ENCODE peak calls at places on chromosomes 2 and 18, in four cellular contexts. H, D, J and L are unnamed samples.
A peak's percentile ranks its signal among the peaks of the same experiment; 100 is the strongest.

GRCh38 chr2:69089244-69089643 is 76.3 kb downstream of the ANTXR1 start:
- DNase-seq in H (no peak), J (no peak), D (no peak), L (no peak)

GRCh38 chr2:65431417-65432226 is 777 bp downstream of the SPRED2 start:
- DNase-seq in J (peak; percentile 37), H (no peak), D (no peak), L (peak; percentile 65)

GRCh38 chr2:231614559-231615057 is 21.9 kb downstream of the TEX44 start:
- DNase-seq in J (no peak), H (no peak), D (no peak), L (peak; percentile 61)

GRCh38 chr2:49110571-49111315 is 43.6 kb downstream of the FSHR start:
- DNase-seq in D (no peak), H (no peak), J (no peak), L (no peak)

GRCh38 chr2:106095478-106096392 is 98.4 kb downstream of the UXS1 start:
- DNase-seq in H (no peak), J (no peak), D (no peak), L (no peak)

GRCh38 chr18:58781627-58782194 is 83.0 kb upstream of the ZNF532 start:
- DNase-seq in D (peak; percentile 57), H (peak; percentile 46), J (peak; percentile 59), L (peak; percentile 56)

GRCh38 chr2:85981579-85982247 is 92.9 kb upstream of the ST3GAL5 start:
- DNase-seq in H (no peak), J (no peak), D (no peak), L (no peak)

GRCh38 chr2:133456156-133456555 is 112.1 kb downstream of the NCKAP5 start:
- DNase-seq in J (no peak), D (no peak), H (no peak), L (no peak)

GRCh38 chr2:24515335-24515734 is 24.3 kb downstream of the NCOA1 start:
- DNase-seq in J (no peak), D (no peak), H (no peak), L (no peak)

GRCh38 chr2:227267406-227268115 is 57.5 kb upstream of the MFF start:
- DNase-seq in H (no peak), J (no peak), D (no peak), L (no peak)

GRCh38 chr2:127762441-127762840 is 48.5 kb downstream of the WDR33 start:
- DNase-seq in J (no peak), H (no peak), D (no peak), L (no peak)

GRCh38 chr2:39947294-39948015 is 168.4 kb upstream of the THUMPD2 start:
- DNase-seq in H (no peak), D (no peak), J (no peak), L (no peak)

GRCh38 chr2:239691720-239692119 is 290.9 kb upstream of the HDAC4 start:
- DNase-seq in H (no peak), D (no peak), J (no peak), L (no peak)

GRCh38 chr18:63236417-63236816 is 83.2 kb downstream of the BCL2 start:
- DNase-seq in J (no peak), D (no peak), H (no peak), L (no peak)

GRCh38 chr2:240429872-240430491 is 5.5 kb upstream of the GPC1 start:
- DNase-seq in D (no peak), J (peak; percentile 45), H (no peak), L (no peak)

GRCh38 chr18:9876867-9877654 is 8.7 kb upstream of the TXNDC2 start:
- DNase-seq in H (peak; percentile 80), J (peak; percentile 30), D (no peak), L (no peak)

GRCh38 chr2:238864207-238865014 is 16.5 kb downstream of the TWIST2 start:
- DNase-seq in D (no peak), J (peak; percentile 98), H (no peak), L (peak; percentile 67)

GRCh38 chr2:12702661-12703121 is 14.0 kb upstream of the TRIB2 start:
- DNase-seq in D (no peak), H (no peak), J (no peak), L (no peak)

GRCh38 chr2:9975328-9975727 is 23.8 kb downstream of the GRHL1 start:
- DNase-seq in H (no peak), J (no peak), D (no peak), L (no peak)

GRCh38 chr2:181607629-181608627 is 49.0 kb downstream of the CERKL start:
- DNase-seq in D (no peak), H (no peak), J (no peak), L (no peak)

GRCh38 chr2:149617057-149617456 is 29.5 kb upstream of the MMADHC start:
- DNase-seq in H (no peak), J (no peak), D (no peak), L (no peak)

GRCh38 chr2:16604236-16604635 is 61.4 kb downstream of the CYRIA start:
- DNase-seq in H (no peak), D (no peak), J (no peak), L (no peak)

GRCh38 chr2:119117408-119117807 is 41.1 kb downstream of the C1QL2 start:
- DNase-seq in H (no peak), D (no peak), J (no peak), L (no peak)

GRCh38 chr2:32559136-32559535 is 68.7 kb upstream of the TTC27 start:
- DNase-seq in J (no peak), D (no peak), H (no peak), L (no peak)

GRCh38 chr2:226351711-226352110 is 447.9 kb downstream of the IRS1 start:
- DNase-seq in H (no peak), J (no peak), D (no peak), L (no peak)

GRCh38 chr2:168119519-168120141 is 127.8 kb downstream of the STK39 start:
- DNase-seq in H (peak; percentile 48), J (peak; percentile 58), D (no peak), L (no peak)

GRCh38 chr2:198311020-198311419 is 506.6 kb downstream of the PLCL1 start:
- DNase-seq in J (peak; percentile 15), D (no peak), H (no peak), L (no peak)

GRCh38 chr2:143034292-143035074 is 94.7 kb upstream of the ARHGAP15 start:
- DNase-seq in H (peak; percentile 67), D (peak; percentile 53), J (peak; percentile 90), L (no peak)

GRCh38 chr2:239396881-239397681 is 3.7 kb downstream of the HDAC4 start:
- DNase-seq in D (no peak), J (no peak), H (no peak), L (no peak)

GRCh38 chr18:37400832-37401231 is 164.8 kb downstream of the CELF4 start:
- DNase-seq in D (no peak), H (no peak), J (no peak), L (no peak)

GRCh38 chr2:10161961-10162441 is 39.5 kb downstream of the RRM2 start:
- DNase-seq in J (no peak), D (no peak), H (no peak), L (no peak)

GRCh38 chr2:2021995-2022394 is 277.7 kb upstream of the PXDN start:
- DNase-seq in D (no peak), J (no peak), H (no peak), L (no peak)

GRCh38 chr2:1823187-1824169 is 79.2 kb upstream of the PXDN start:
- DNase-seq in D (no peak), J (no peak), H (no peak), L (peak; percentile 80)

GRCh38 chr18:69838620-69839411 is 108.9 kb downstream of the CD226 start:
- DNase-seq in J (peak; percentile 18), H (peak; percentile 67), D (peak; percentile 13), L (peak; percentile 59)

GRCh38 chr2:163906410-163906809 is 170.6 kb upstream of the FIGN start:
- DNase-seq in H (no peak), J (no peak), D (no peak), L (no peak)

GRCh38 chr2:215238485-215239098 is 73.3 kb upstream of the ATIC start:
- DNase-seq in H (no peak), D (no peak), J (no peak), L (no peak)

GRCh38 chr2:42904576-42904876 is 112.1 kb upstream of the HAAO start:
- DNase-seq in J (no peak), D (no peak), H (no peak), L (no peak)

DNA sequence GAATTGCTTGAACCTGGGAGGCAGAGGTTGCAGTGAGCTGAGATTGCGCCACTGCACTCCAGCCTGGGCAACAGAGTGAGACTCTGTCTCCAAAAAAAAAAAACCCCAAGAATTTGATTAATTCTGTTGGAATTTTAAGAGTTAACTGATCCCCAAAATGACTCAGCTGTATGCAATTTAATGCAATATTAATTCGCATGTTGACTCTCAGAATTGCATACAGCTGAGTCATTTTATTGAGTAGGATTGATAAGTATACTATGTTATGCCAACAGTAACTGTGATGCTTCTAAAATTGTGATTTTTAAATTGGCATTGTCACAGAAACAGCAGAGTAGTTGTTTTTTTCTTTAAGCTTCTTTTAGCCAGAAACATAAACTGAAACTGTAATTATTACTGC is 19.6 kb downstream of the MSH2 start:
- DNase-seq in D (no peak), J (no peak), H (no peak), L (no peak)
- TF ChIP-seq KDM1A in D (no peak), J (no peak), H (no peak), L (no peak)

DNA sequence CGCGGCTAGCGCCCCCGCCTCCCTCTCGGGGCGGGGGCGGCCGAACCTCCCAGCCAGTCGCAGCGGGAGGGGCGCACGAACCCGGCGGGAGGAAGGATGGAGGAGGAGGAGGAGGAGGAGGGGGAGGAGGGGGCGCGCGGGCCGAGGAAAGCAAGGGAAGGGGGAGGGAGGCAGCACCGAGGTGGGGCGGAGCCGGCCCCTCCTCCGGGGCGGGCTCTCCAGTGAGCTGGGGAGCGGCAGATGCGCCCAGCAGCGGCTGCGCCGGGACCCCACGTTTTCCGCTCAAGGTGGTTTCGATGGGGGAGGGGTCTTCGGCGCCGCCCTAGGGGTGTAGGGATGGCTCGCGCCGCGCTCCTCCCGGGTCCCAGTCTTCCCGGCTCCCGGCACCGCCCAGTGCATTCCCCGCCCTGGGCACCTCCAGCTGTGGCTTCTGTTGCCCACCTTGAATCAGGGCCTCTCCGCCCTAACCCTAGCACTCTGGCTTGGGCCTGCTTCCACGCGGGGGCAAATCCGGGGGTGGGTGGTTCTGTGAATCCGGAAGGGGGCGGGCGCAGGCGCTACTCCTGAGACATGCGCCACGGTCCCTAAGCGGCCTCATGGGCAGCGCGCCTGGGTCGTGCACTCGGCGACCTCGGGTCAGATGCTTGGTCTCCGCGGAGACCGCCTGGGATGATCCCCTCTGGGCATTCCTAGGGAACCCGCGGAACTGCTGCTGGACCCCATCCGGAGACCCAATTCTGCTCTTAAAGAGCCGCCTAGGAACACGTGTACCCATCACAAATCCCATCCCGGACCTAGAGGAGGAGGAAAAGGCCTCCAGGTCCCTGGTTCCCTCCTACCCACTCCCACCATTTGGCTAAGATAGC is at the start of gene FBXO41:
- DNase-seq in H (peak; percentile 88), J (peak; percentile 30), D (peak; percentile 47), L (peak; percentile 62)
- TF ChIP-seq CBX5 in H (no peak), J (no peak), D (no peak), L (no peak)

GRCh38 chr2:186697536-186697935 is 3.7 kb downstream of the FAM171B start:
- DNase-seq in H (no peak), D (no peak), J (no peak), L (no peak)
- TF ChIP-seq KDM1A in H (no peak), D (no peak), J (no peak), L (no peak)

DNA sequence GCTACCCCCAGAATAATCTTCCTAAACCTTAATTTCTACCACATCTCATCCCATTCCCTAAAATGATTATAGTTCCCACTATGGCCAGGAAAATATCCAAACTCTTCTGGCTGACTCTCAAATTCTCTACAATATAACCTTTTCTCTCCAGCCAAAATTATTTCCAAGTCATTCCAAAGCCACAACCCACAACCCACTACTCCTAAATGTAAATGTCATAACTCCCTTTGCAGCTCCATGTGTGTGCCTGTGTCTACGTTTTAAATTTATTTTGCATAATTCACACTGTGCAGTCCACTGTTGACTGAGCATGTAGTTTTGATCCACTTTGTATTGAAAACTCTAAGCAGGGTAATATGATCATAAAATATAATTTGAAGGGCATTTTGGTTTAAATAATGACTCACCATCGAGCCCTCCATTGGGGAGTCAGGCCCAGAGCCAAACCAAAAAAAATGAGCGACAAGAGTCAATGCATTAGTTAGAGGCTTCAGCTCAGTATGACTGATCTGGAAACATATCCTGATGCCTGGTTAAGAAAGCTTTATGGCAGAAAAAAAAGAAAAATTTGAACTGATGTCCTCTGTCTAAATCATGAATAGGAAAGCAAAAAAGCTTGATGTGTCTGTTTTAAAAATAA is 170.9 kb downstream of the AFF3 start:
- DNase-seq in D (no peak), J (no peak), H (no peak), L (no peak)
- TF ChIP-seq CBX5 in D (no peak), J (no peak), H (no peak), L (no peak)